ENCODE peak calls at places on chromosomes 11 and 22, in four cellular contexts. H, P, W and L are unnamed samples.

GRCh38 chr11:114159802-114160588 is 100.5 kb downstream of the ZBTB16 start:
- DNase-seq in P (peak; percentile 78), H (peak; percentile 97), W (peak; percentile 17), L (peak; percentile 91)

GRCh38 chr22:19039796-19040580 is 82.2 kb downstream of the DGCR2 start:
- DNase-seq in H (no peak), P (no peak), W (no peak), L (no peak)

GRCh38 chr11:116037851-116038250 is 533.6 kb upstream of the CADM1 start:
- DNase-seq in P (no peak), W (no peak), H (no peak), L (no peak)

GRCh38 chr11:36101466-36101865 is 157.6 kb downstream of the LDLRAD3 start:
- DNase-seq in P (no peak), W (no peak), H (no peak), L (no peak)

GRCh38 chr11:23391031-23391430 is 530.8 kb upstream of the CCDC179 start:
- DNase-seq in H (no peak), P (no peak), W (no peak), L (no peak)

GRCh38 chr11:8685306-8685705 is 2.7 kb downstream of the RPL27A start:
- DNase-seq in P (no peak), W (no peak), H (no peak), L (no peak)

GRCh38 chr11:250740-251299 is 14.0 kb downstream of the PSMD13 start:
- DNase-seq in W (no peak), P (peak; percentile 75), H (peak; percentile 89), L (no peak)

GRCh38 chr11:65274734-65275682 is 13.2 kb downstream of the POLA2 start:
- DNase-seq in H (peak; percentile 53), P (no peak), W (peak; percentile 76), L (no peak)

GRCh38 chr11:62402994-62403393 is 15.8 kb upstream of the SCGB1A1 start:
- DNase-seq in H (no peak), P (no peak), W (no peak), L (no peak)

GRCh38 chr22:31230155-31230870 is 18.2 kb downstream of the LIMK2 start:
- DNase-seq in H (no peak), P (no peak), W (no peak), L (no peak)